ENCODE peak calls at places on chromosome 6, in ten cellular contexts. G, V, A, K, N, B, J, E, I and Z are unnamed samples. For H3K4me1, the result is how much of the 10 kb centered on the place peaks cover.

GRCh38 chr6:51541847-51542246 is 545.6 kb downstream of the PKHD1 start:
- DNase-seq in G (no peak), V (no peak), A (no peak), K (no peak), N (no peak), B (peak), J (no peak), E (no peak), I (peak), Z (no peak)

GRCh38 chr6:74892091-74892490 is 313.8 kb downstream of the COL12A1 start:
- DNase-seq in G (no peak), V (no peak), A (no peak), K (no peak), N (no peak), B (no peak), J (no peak), E (peak), I (no peak), Z (no peak)

GRCh38 chr6:143396497-143397228 is 53.8 kb downstream of the ADAT2 start:
- DNase-seq in G (no peak), V (no peak), A (peak), K (no peak), N (no peak), B (peak), J (no peak), E (no peak), I (no peak), Z (no peak)

GRCh38 chr6:9250852-9251251 is 815.5 kb upstream of the SLC35B3 start:
- DNase-seq in G (no peak), V (no peak), A (peak), K (no peak), N (no peak), B (peak), J (no peak), E (peak), I (no peak), Z (no peak)

GRCh38 chr6:24918641-24919403 is 16.9 kb downstream of the RIPOR2 start:
- DNase-seq in G (no peak), V (no peak), A (no peak), K (no peak), N (no peak), B (no peak), J (peak), E (no peak), I (peak), Z (no peak)

GRCh38 chr6:70863343-70863742 is 93.5 kb downstream of the B3GAT2 start:
- DNase-seq in G (no peak), V (no peak), A (no peak), K (no peak), N (no peak), B (no peak), J (no peak), E (no peak), I (no peak), Z (no peak)

GRCh38 chr6:135905604-135906300 is 54.3 kb downstream of the PDE7B start:
- DNase-seq in G (no peak), V (no peak), A (peak), K (no peak), N (no peak), B (no peak), J (no peak), E (no peak), I (no peak), Z (no peak)

GRCh38 chr6:33185654-33186187 is 6.5 kb downstream of the COL11A2 start:
- DNase-seq in G (no peak), V (no peak), A (no peak), K (no peak), N (no peak), B (no peak), J (no peak), E (no peak), I (no peak), Z (no peak)

GRCh38 chr6:47527274-47527673 is 49.7 kb downstream of the CD2AP start:
- DNase-seq in G (no peak), V (no peak), A (no peak), K (no peak), N (no peak), B (no peak), J (no peak), E (no peak), I (no peak), Z (no peak)

GRCh38 chr6:116969211-116969863 is 92.3 kb downstream of the RFX6 start:
- DNase-seq in G (no peak), V (no peak), A (peak), K (no peak), N (no peak), B (peak), J (no peak), E (peak), I (peak), Z (no peak)

GRCh38 chr6:33577106-33577535 is 3.0 kb downstream of the BAK1 start:
- DNase-seq in G (no peak), V (peak), A (no peak), K (peak), N (peak), B (no peak), J (peak), E (no peak), I (no peak), Z (no peak)

GRCh38 chr6:92945799-92946198 is 473.6 kb downstream of the EPHA7 start:
- DNase-seq in G (no peak), V (no peak), A (peak), K (no peak), N (no peak), B (no peak), J (no peak), E (no peak), I (no peak), Z (no peak)

GRCh38 chr6:43737272-43738081 is 32.5 kb upstream of the VEGFA start:
- DNase-seq in G (no peak), V (no peak), A (no peak), K (peak), N (peak), B (no peak), J (peak), E (peak), I (no peak), Z (no peak)

GRCh38 chr6:107870379-107870778 is 46.3 kb upstream of the SCML4 start:
- DNase-seq in G (no peak), V (no peak), A (peak), K (no peak), N (no peak), B (peak), J (no peak), E (peak), I (no peak), Z (no peak)

GRCh38 chr6:1645466-1646185 is 35.9 kb downstream of the FOXC1 start:
- DNase-seq in G (no peak), V (no peak), A (no peak), K (no peak), N (no peak), B (peak), J (peak), E (peak), I (no peak), Z (no peak)

GRCh38 chr6:45480697-45481415 is 103.1 kb upstream of the SUPT3H start:
- DNase-seq in G (no peak), V (no peak), A (no peak), K (no peak), N (no peak), B (peak), J (no peak), E (no peak), I (no peak), Z (no peak)

GRCh38 chr6:160000280-160000704 is 31.4 kb downstream of the IGF2R start:
- DNase-seq in G (no peak), V (no peak), A (peak), K (no peak), N (no peak), B (no peak), J (no peak), E (no peak), I (no peak), Z (no peak)

GRCh38 chr6:5950448-5950847 is 56.3 kb downstream of the NRN1 start:
- DNase-seq in G (no peak), V (no peak), A (peak), K (no peak), N (no peak), B (peak), J (no peak), E (no peak), I (peak), Z (no peak)

GRCh38 chr6:129621252-129621651 is 88.7 kb downstream of the ARHGAP18 start:
- DNase-seq in G (no peak), V (no peak), A (no peak), K (no peak), N (no peak), B (no peak), J (peak), E (no peak), I (peak), Z (peak)

GRCh38 chr6:138920906-138921305 is 67.1 kb downstream of the REPS1 start:
- DNase-seq in G (no peak), V (no peak), A (no peak), K (no peak), N (no peak), B (no peak), J (no peak), E (no peak), I (no peak), Z (no peak)

GRCh38 chr6:134813146-134813545 is 136.8 kb downstream of the ALDH8A1 start:
- DNase-seq in G (no peak), V (no peak), A (peak), K (no peak), N (no peak), B (no peak), J (no peak), E (peak), I (no peak), Z (no peak)

GRCh38 chr6:21653902-21654301 is 60.4 kb downstream of the SOX4 start:
- DNase-seq in G (no peak), V (no peak), A (no peak), K (no peak), N (no peak), B (no peak), J (no peak), E (no peak), I (no peak), Z (no peak)

GRCh38 chr6:11278207-11278559 is 45.7 kb upstream of the NEDD9 start:
- DNase-seq in G (no peak), V (no peak), A (no peak), K (no peak), N (no peak), B (no peak), J (no peak), E (no peak), I (no peak), Z (no peak)

GRCh38 chr6:16985484-16986284 is 116.2 kb upstream of the STMND1 start:
- DNase-seq in G (no peak), V (no peak), A (peak), K (peak), N (no peak), B (peak), J (no peak), E (peak), I (no peak), Z (no peak)

GRCh38 chr6:40988634-40989033 is 50.4 kb downstream of the UNC5CL start:
- DNase-seq in G (no peak), V (no peak), A (no peak), K (no peak), N (no peak), B (no peak), J (no peak), E (no peak), I (no peak), Z (no peak)

GRCh38 chr6:91812596-91813274 is 1225.9 kb upstream of the MAP3K7 start:
- DNase-seq in G (no peak), V (no peak), A (peak), K (no peak), N (no peak), B (no peak), J (no peak), E (peak), I (no peak), Z (no peak)

GRCh38 chr6:124577734-124578281 is 384.4 kb upstream of the RNF217 start:
- DNase-seq in G (no peak), V (no peak), A (no peak), K (no peak), N (no peak), B (no peak), J (no peak), E (no peak), I (no peak), Z (no peak)

GRCh38 chr6:37024665-37025337 is 19.3 kb downstream of the FGD2 start:
- DNase-seq in G (no peak), V (peak), A (peak), K (no peak), N (no peak), B (peak), J (no peak), E (peak), I (no peak), Z (no peak)

GRCh38 chr6:112416885-112417284 is 69.8 kb downstream of the RFPL4B start:
- DNase-seq in G (no peak), V (no peak), A (peak), K (no peak), N (no peak), B (peak), J (peak), E (no peak), I (no peak), Z (no peak)

GRCh38 chr6:87949194-87949593 is 98.4 kb upstream of the SPACA1 start:
- DNase-seq in G (no peak), V (no peak), A (no peak), K (no peak), N (no peak), B (no peak), J (no peak), E (no peak), I (no peak), Z (no peak)

GRCh38 chr6:159692303-159693127 is 526 bp downstream of the SOD2 start:
- DNase-seq in G (peak), V (peak), A (peak), K (no peak), N (peak), B (peak), J (peak), E (peak), I (peak), Z (peak)

DNA sequence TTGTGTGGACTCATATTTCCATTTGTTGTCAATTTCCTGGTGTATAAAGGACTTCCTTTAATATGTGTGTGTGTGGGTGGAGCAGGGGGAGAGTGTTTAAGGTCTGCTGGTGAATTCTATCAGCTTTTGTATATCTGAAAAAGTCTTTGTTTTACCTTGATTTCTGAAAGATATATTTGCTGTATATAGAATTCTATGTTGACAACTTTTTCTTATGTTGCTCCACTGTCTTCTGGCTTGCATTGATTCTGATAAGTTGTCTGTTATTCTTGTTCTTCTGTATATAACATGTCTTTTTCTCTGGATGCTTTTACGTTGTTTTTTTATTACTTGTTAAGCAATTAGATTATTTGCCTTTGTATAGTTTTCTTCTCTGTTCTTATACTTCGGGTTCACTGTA is 90.0 kb upstream of the CEP162 start:
- DNase-seq in G (no peak), V (no peak), A (no peak), K (no peak), N (no peak), B (no peak), J (no peak), E (no peak), I (no peak), Z (no peak)
- H3K4me1 ChIP-seq in G (under half), V (under half), A (under half), K (under half), N (under half), B (under half), J (under half), E (under half), I (under half), Z (under half)

GRCh38 chr6:4864534-4864933 is 88.3 kb downstream of the CDYL start:
- DNase-seq in G (no peak), V (no peak), A (no peak), K (no peak), N (no peak), B (no peak), J (no peak), E (no peak), I (no peak), Z (no peak)
- H3K4me1 ChIP-seq in G (under half), V (under half), A (under half), K (under half), N (under half), B (under half), J (under half), E (under half), I (under half), Z (under half)

DNA sequence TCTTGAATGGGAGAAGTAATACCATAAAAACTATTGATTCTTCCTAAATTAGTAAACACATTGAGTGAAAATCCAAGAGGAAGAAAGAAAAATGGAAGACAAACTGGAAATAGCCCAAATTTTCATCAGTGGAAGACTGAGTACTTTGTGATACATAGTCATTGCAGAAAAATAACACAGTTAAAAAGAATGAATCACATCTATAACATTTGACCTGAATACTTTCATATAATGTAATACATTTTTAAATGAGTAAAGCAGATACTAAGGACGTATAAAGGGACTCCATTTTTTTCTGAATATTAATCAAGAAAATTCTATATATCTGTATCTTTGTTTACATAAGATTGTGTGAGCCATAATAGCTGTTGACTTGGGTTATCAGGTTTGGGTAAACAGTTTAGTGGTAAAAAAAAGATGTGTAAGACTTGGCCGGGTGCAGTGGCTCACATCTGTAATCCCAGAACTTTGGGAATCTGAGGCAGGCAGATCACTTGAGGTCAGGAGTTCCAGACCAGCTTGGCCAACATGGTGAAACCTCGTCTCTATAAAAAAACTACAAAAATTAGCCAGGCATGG is 4.3 kb upstream of the SLC17A2 start:
- DNase-seq in G (no peak), V (no peak), A (no peak), K (no peak), N (no peak), B (peak), J (no peak), E (no peak), I (no peak), Z (no peak)
- H3K4me1 ChIP-seq in G (under half), V (under half), A (under half), K (under half), N (under half), B (under half), J (under half), E (under half), I (under half), Z (under half)

DNA sequence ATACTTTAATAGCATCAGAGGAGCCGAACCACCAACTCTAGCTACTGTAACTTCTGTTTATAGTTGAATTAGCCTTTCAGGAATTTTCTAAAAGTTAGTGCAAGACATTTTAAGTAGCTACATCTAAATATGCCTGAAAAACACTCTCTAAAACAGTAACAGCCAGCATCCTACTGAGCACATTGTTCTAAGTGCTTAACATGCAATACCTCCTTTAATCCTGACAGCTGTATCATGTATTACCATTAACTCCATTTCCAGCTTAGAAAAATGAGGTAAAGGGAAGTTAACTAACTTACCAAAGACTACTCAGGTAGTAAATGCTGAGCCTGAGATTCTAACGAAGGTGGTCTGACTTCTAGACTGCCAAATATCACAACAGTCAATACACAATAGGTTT is 120.7 kb downstream of the DST start:
- DNase-seq in G (no peak), V (no peak), A (no peak), K (no peak), N (no peak), B (no peak), J (no peak), E (peak), I (no peak), Z (no peak)
- H3K4me1 ChIP-seq in G (under half), V (under half), A (under half), K (under half), N (under half), B (under half), J (under half), E (under half), I (half or more), Z (under half)

DNA sequence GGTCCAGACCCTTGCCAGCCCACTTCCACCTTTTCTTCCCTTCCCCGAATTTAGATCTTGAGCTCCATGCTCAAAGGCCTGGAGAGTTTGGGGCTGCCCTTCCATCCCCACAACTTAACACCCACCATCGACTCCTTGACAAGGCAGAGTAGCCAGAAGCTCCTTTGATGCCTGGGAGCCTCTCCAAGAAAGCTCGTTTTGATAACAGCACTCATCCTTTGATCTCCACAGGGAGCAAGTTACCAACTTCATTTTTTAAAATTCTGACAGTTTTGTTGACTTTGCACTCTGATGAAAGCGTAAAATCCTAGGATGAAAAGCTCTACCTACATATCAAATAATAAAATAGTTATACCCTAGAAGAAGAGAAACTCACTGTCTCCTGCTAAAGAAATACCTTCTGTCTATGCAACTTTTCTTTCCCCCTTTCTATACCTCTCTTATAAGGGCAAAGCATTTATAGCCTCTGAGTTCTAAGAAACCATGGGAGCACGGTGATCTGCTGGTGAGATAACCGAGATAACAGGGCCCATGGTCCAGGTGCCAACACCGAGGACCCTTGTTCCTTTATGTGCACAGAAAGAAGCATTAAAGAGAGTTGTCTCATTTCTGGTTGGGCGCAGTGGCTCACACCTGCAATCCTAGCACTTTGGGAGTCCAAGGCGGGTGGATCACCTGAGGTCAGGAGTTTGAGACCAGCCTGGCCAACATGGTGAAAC is 134.9 kb downstream of the UST start:
- DNase-seq in G (no peak), V (no peak), A (no peak), K (no peak), N (no peak), B (no peak), J (no peak), E (no peak), I (no peak), Z (no peak)
- H3K4me1 ChIP-seq in G (under half), V (under half), A (under half), K (under half), N (under half), B (under half), J (under half), E (under half), I (under half), Z (under half)

DNA sequence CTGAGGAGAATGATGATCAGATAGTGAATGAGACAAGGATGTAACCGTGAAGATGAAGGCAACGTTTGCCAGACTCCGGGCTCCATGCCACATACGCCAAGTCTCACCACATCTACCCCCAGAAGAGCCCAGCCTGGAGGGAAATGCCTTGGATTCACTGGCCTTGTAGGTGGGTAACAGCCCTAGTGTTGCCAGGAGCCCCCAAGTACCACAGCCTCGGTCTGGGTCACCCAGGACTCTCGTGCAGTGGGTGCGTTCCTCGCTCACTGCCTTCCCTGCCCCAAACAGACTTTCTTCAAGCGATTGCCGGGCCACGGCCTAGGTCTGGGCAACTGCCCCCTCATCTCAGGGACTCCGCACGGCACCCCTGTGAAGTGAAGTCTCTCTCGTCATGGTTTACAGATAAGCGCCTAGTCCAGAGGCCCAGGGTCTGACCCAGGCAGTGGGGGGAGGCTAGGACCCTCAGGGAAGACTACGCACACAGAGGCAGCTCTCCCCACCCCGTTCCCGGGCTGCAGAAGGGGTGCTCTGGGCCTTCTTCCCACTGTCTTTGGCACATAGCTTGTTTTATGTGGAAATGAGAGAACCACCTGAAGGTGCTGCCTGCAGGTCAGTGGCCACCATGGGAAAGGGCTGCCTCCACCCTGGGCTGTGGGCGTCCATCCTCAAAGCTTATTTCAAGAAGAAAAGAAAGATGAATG is 220.7 kb downstream of the ERMARD start:
- DNase-seq in G (no peak), V (no peak), A (no peak), K (peak), N (peak), B (no peak), J (no peak), E (no peak), I (no peak), Z (no peak)
- H3K4me1 ChIP-seq in G (under half), V (under half), A (under half), K (under half), N (under half), B (under half), J (under half), E (under half), I (under half), Z (under half)

GRCh38 chr6:89352329-89353117 is at the start of gene UBE2J1:
- DNase-seq in G (peak), V (peak), A (peak), K (peak), N (peak), B (peak), J (peak), E (peak), I (peak), Z (peak)
- H3K4me1 ChIP-seq in G (under half), V (under half), A (under half), K (under half), N (under half), B (under half), J (under half), E (under half), I (half or more), Z (under half)